ENCODE peak calls at places on chromosome 12, in four cellular contexts. K is effector CD4-positive, alpha-beta T cell; Z is CD8-positive, alpha-beta memory T cell; L is WTC11. I is an unnamed sample.

GRCh38 chr12:126355346-126355745 is 1290.1 kb downstream of the AACS start:
- DNase-seq in K (no peak), L (no peak), Z (no peak), I (no peak)

GRCh38 chr12:101962486-101962885 is 85.1 kb downstream of the DRAM1 start:
- DNase-seq in Z (no peak), L (no peak), K (no peak), I (no peak)

GRCh38 chr12:118307069-118307954 is 65.4 kb downstream of the TAOK3 start:
- DNase-seq in L (no peak), Z (no peak), K (no peak), I (no peak)

GRCh38 chr12:57772429-57773322 is at the start of gene EEF1AKMT3:
- DNase-seq in L (peak), Z (peak), K (peak), I (peak)

GRCh38 chr12:9867531-9867930 is 1.6 kb downstream of the CLEC2B start:
- DNase-seq in K (no peak), L (no peak), Z (no peak), I (no peak)

GRCh38 chr12:39145175-39145999 is 240.0 kb upstream of the CPNE8 start:
- DNase-seq in Z (no peak), L (peak), K (no peak), I (peak)

GRCh38 chr12:76519538-76519937 is 40.0 kb downstream of the OSBPL8 start:
- DNase-seq in L (no peak), Z (no peak), K (no peak), I (peak)

GRCh38 chr12:114163766-114164165 is 197.6 kb upstream of the RBM19 start:
- DNase-seq in L (no peak), Z (no peak), K (no peak), I (no peak)

GRCh38 chr12:92334552-92334951 is 188.9 kb upstream of the BTG1 start:
- DNase-seq in K (no peak), L (no peak), Z (no peak), I (no peak)

GRCh38 chr12:109710279-109710746 is 3.3 kb upstream of the FAM222A start:
- DNase-seq in K (no peak), L (no peak), Z (no peak), I (no peak)

GRCh38 chr12:98379106-98379505 is 136.3 kb upstream of the TMPO start:
- DNase-seq in K (no peak), L (no peak), Z (no peak), I (no peak)

GRCh38 chr12:96878704-96879103 is 28.4 kb upstream of the NEDD1 start:
- DNase-seq in Z (no peak), K (no peak), L (no peak), I (no peak)

GRCh38 chr12:88737838-88738472 is 157.7 kb upstream of the KITLG start:
- DNase-seq in K (no peak), L (no peak), Z (no peak), I (no peak)

GRCh38 chr12:11500222-11500860 is 105.0 kb upstream of the PRB2 start:
- DNase-seq in K (peak), Z (peak), L (peak), I (peak)

GRCh38 chr12:96493101-96493500 is 3.7 kb downstream of the CFAP54 start:
- DNase-seq in K (no peak), L (no peak), Z (no peak), I (no peak)

GRCh38 chr12:10718279-10718821 is 4.8 kb downstream of the YBX3 start:
- DNase-seq in L (no peak), K (no peak), Z (no peak), I (no peak)

GRCh38 chr12:49061157-49061650 is 610 bp upstream of the KMT2D start:
- DNase-seq in K (no peak), L (no peak), Z (no peak), I (no peak)

GRCh38 chr12:93377252-93377542 is 528 bp upstream of the NUDT4 start:
- DNase-seq in Z (no peak), K (no peak), L (no peak), I (no peak)

GRCh38 chr12:114661245-114661644 is 22.7 kb downstream of the TBX3 start:
- DNase-seq in L (no peak), Z (no peak), K (no peak), I (no peak)

GRCh38 chr12:79119796-79120195 is 255.2 kb downstream of the SYT1 start:
- DNase-seq in Z (no peak), K (no peak), L (peak), I (no peak)

GRCh38 chr12:104632724-104633181 is 176.0 kb downstream of the CHST11 start:
- DNase-seq in L (no peak), K (no peak), Z (no peak), I (no peak)

GRCh38 chr12:105253882-105254513 is 18.0 kb upstream of the APPL2 start:
- DNase-seq in K (no peak), Z (no peak), L (no peak), I (no peak)

GRCh38 chr12:128178971-128179370 is 88.0 kb upstream of the TMEM132C start:
- DNase-seq in K (no peak), L (no peak), Z (no peak), I (no peak)

GRCh38 chr12:104306943-104307654 is 3.6 kb downstream of the EID3 start:
- DNase-seq in K (no peak), L (no peak), Z (no peak), I (no peak)

GRCh38 chr12:32568241-32568640 is 110.9 kb upstream of the DNM1L start:
- DNase-seq in L (no peak), K (no peak), Z (no peak), I (no peak)

GRCh38 chr12:80709811-80710726 is 2.6 kb downstream of the MYF6 start:
- DNase-seq in K (no peak), L (peak), Z (no peak), I (no peak)

GRCh38 chr12:104958946-104959841 is 1.1 kb upstream of the SLC41A2 start:
- DNase-seq in L (no peak), Z (no peak), K (no peak), I (no peak)

GRCh38 chr12:59403259-59403932 is 192.4 kb upstream of the SLC16A7 start:
- DNase-seq in K (peak), L (peak), Z (no peak), I (no peak)

GRCh38 chr12:32233568-32233967 is 126.9 kb downstream of the BICD1 start:
- DNase-seq in L (no peak), K (no peak), Z (no peak), I (no peak)

GRCh38 chr12:56839489-56840442 is 76.6 kb downstream of the HSD17B6 start:
- DNase-seq in L (peak), Z (no peak), K (no peak), I (peak)

GRCh38 chr12:79935624-79936040 is 735 bp upstream of the PPP1R12A start:
- DNase-seq in K (no peak), Z (no peak), L (no peak), I (no peak)

GRCh38 chr12:71315328-71315960 is 124.2 kb upstream of the LGR5 start:
- DNase-seq in K (no peak), L (no peak), Z (no peak), I (no peak)

GRCh38 chr12:94595152-94595551 is 55.2 kb downstream of the TMCC3 start:
- DNase-seq in K (no peak), Z (no peak), L (no peak), I (no peak)

GRCh38 chr12:120495189-120495722 is 657 bp upstream of the DYNLL1 start:
- DNase-seq in K (peak), L (no peak), Z (no peak), I (no peak)

GRCh38 chr12:132356686-132357622 is 27.6 kb upstream of the GALNT9 start:
- DNase-seq in K (no peak), L (no peak), Z (no peak), I (no peak)

GRCh38 chr12:102329883-102330282 is 132.2 kb upstream of the PMCH start:
- DNase-seq in Z (no peak), L (no peak), K (no peak), I (no peak)

GRCh38 chr12:85445060-85445938 is 165.3 kb downstream of the ALX1 start:
- DNase-seq in L (no peak), K (no peak), Z (no peak), I (no peak)

GRCh38 chr12:39883411-39883810 is 222.5 kb downstream of the SLC2A13 start:
- DNase-seq in Z (no peak), K (no peak), L (no peak), I (no peak)

GRCh38 chr12:56115329-56115728 is 1.1 kb upstream of the RPL41 start:
- DNase-seq in Z (no peak), K (no peak), L (no peak), I (no peak)

GRCh38 chr12:120225852-120226640 is 25.1 kb upstream of the RPLP0 start:
- DNase-seq in K (no peak), Z (no peak), L (no peak), I (no peak)

I was measured in T-helper 2 cell.